ENCODE peak calls at places on chromosomes 11 and 22, in seven cellular contexts. W is Caco-2, O is heart right ventricle, G is Peyer's patch, X is endodermal cell, J is ovary, D is kidney. P is an unnamed sample.

GRCh38 chr11:9357041-9357440 is 27.4 kb upstream of the IPO7 start:
- DNase-seq in W (no peak), G (no peak), O (no peak), X (no peak), D (no peak), J (no peak), P (no peak)

GRCh38 chr11:128904872-128905344 is 13.8 kb downstream of the KCNJ5 start:
- DNase-seq in W (peak; percentile 34), D (no peak), J (no peak), G (no peak), X (peak; percentile 81), O (no peak), P (peak; percentile 65)

GRCh38 chr11:9263840-9264380 is 1.2 kb downstream of the DENND5A start:
- DNase-seq in X (no peak), G (no peak), J (no peak), W (no peak), D (no peak), O (no peak), P (no peak)

GRCh38 chr22:48687606-48688005 is 1140.1 kb downstream of the BRD1 start:
- DNase-seq in D (no peak), W (no peak), X (no peak), J (no peak), G (no peak), O (no peak), P (no peak)

GRCh38 chr11:37907461-37908223 is 1309.6 kb upstream of the RAG2 start:
- DNase-seq in W (no peak), J (peak; percentile 16), G (no peak), O (no peak), D (peak; percentile 30), X (no peak), P (no peak)

GRCh38 chr11:122633219-122633829 is 22.2 kb upstream of the UBASH3B start:
- DNase-seq in X (peak; percentile 75), J (no peak), O (peak; percentile 29), G (no peak), D (no peak), W (peak; percentile 58), P (no peak)

GRCh38 chr22:19631899-19632670 is 82.2 kb upstream of the SEPTIN5 start:
- DNase-seq in O (no peak), G (no peak), W (peak; percentile 66), J (no peak), D (peak; percentile 48), X (peak; percentile 89), P (no peak)

GRCh38 chr11:59141673-59142460 is 789 bp upstream of the FAM111A start:
- DNase-seq in X (no peak), D (no peak), W (no peak), O (no peak), G (no peak), J (no peak), P (no peak)

GRCh38 chr11:28966951-28967350 is 858.8 kb downstream of the METTL15 start:
- DNase-seq in X (no peak), J (no peak), G (no peak), D (no peak), O (no peak), W (no peak), P (no peak)

GRCh38 chr11:78230161-78230877 is 41.6 kb downstream of the USP35 start:
- DNase-seq in D (no peak), J (no peak), G (no peak), X (no peak), W (no peak), O (peak; percentile 67), P (no peak)

GRCh38 chr22:33832558-33833151 is 87.6 kb downstream of the LARGE1 start:
- DNase-seq in W (no peak), X (no peak), G (no peak), D (no peak), J (peak; percentile 34), O (peak; percentile 70), P (no peak)

GRCh38 chr11:117921893-117922292 is 7.3 kb downstream of the TMPRSS13 start:
- DNase-seq in D (peak; percentile 29), J (peak; percentile 1), X (no peak), W (no peak), O (no peak), G (no peak), P (no peak)

GRCh38 chr11:34890812-34891211 is 25.4 kb downstream of the APIP start:
- DNase-seq in J (no peak), D (no peak), O (no peak), G (no peak), W (peak; percentile 27), X (no peak), P (no peak)

GRCh38 chr11:2886191-2886894 is 768 bp upstream of the CDKN1C start:
- DNase-seq in G (no peak), D (peak; percentile 89), O (peak; percentile 40), X (peak; percentile 86), J (peak; percentile 83), W (no peak), P (peak; percentile 66)

GRCh38 chr11:87259731-87260130 is 222.0 kb downstream of the TMEM135 start:
- DNase-seq in W (no peak), X (no peak), J (no peak), D (no peak), O (no peak), G (no peak), P (no peak)

GRCh38 chr11:99068832-99069231 is 48.1 kb downstream of the CNTN5 start:
- DNase-seq in O (no peak), J (no peak), G (no peak), X (no peak), W (no peak), D (no peak), P (no peak)

GRCh38 chr11:41613321-41613720 is 153.9 kb upstream of the LRRC4C start:
- DNase-seq in J (no peak), W (no peak), G (no peak), O (no peak), X (no peak), D (no peak), P (no peak)
- TF ChIP-seq CTCF in J (no peak), W (no peak), G (no peak), O (no peak), X (no peak), D (no peak), P (no peak)

GRCh38 chr22:49934144-49934890 is 15.9 kb downstream of the CRELD2 start:
- DNase-seq in G (peak; percentile 65), D (peak; percentile 93), X (no peak), J (peak; percentile 71), O (peak; percentile 69), W (no peak), P (peak; percentile 88)
- H3K4me3 ChIP-seq in G (peak overlapping the region; percentile 70), D (no peak overlapping the region), X (no peak overlapping the region), J (no peak overlapping the region), O (peak overlapping the region; percentile 52), W (no peak overlapping the region), P (peak overlapping the region; percentile 66)

DNA sequence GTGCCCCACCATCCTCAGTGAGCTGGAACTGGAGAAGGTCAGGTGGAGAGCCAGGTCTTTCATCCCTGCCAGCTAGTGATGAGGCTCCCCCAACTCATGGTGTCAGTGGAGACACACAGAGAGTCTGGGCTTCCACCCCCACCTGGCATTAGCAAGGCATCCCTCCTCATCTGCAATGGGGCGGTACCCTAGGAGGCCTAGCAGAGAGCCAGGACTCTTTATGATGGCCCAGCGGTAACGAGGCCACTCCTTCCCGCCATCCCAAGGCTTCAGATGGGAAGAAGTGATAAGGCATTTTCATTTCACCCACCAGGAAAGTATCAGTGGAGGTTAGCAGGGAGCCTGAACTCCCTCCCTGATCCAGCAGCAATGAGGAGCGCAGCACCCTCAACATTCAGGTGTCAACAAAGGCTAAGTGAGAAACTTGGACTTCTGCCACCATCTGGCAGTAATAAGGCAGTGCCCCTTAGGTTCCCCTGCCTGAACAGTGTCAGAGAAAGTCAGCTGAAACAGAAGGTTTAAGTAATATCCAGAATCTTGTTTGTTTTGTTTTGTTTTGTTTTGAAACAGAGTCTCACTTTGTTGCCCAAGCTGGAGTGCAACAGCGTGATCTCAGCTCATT is 40.5 kb upstream of the FBLN1 start:
- DNase-seq in X (peak; percentile 61), D (no peak), O (no peak), J (no peak), G (no peak), W (peak; percentile 55), P (no peak)
- TF ChIP-seq CTCF in X (peak; percentile 76), D (no peak), O (no peak), J (no peak), G (no peak), W (no peak), P (no peak)

GRCh38 chr11:67289226-67289650 is at the start of gene ANKRD13D:
- DNase-seq in J (no peak), X (peak; percentile 79), O (no peak), D (no peak), G (peak; percentile 52), W (no peak), P (peak; percentile 74)

GRCh38 chr11:67291481-67292381 is 2.6 kb downstream of the ANKRD13D start:
- DNase-seq in J (peak; percentile 40), W (no peak), D (peak; percentile 75), O (no peak), G (no peak), X (no peak), P (peak; percentile 43)

GRCh38 chr11:67289651-67290479 is 762 bp downstream of the ANKRD13D start:
- DNase-seq in O (no peak), W (no peak), D (peak; percentile 90), G (no peak), J (peak; percentile 60), X (peak; percentile 81), P (peak; percentile 54)

GRCh38 chr11:67292671-67293070 is 3.6 kb downstream of the ANKRD13D start:
- DNase-seq in X (no peak), D (no peak), J (no peak), O (no peak), W (no peak), G (no peak), P (no peak)

GRCh38 chr11:67290801-67291200 is 1.7 kb downstream of the ANKRD13D start:
- DNase-seq in D (peak; percentile 68), J (peak; percentile 36), W (no peak), X (no peak), O (no peak), G (no peak), P (peak; percentile 44)
- H3K4me3 ChIP-seq in D (no peak overlapping the region), J (no peak overlapping the region), W (no peak overlapping the region), X (no peak overlapping the region), O (no peak overlapping the region), G (no peak overlapping the region), P (peak overlapping the region; percentile 99)

GRCh38 chr22:27715078-27715477 is 86.5 kb downstream of the MN1 start:
- DNase-seq in W (no peak), D (no peak), O (no peak), X (no peak), G (no peak), J (no peak), P (no peak)
- TF ChIP-seq CTCF in W (no peak), D (peak; percentile 9), O (peak; percentile 40), X (peak; percentile 54), G (no peak), J (no peak), P (peak; percentile 49)

GRCh38 chr11:65642014-65642671 is 4.2 kb downstream of the SIPA1 start:
- DNase-seq in X (peak; percentile 93), O (no peak), G (peak; percentile 35), J (no peak), W (no peak), D (peak; percentile 75), P (peak; percentile 55)
- H3K4me3 ChIP-seq in X (no peak overlapping the region), O (no peak overlapping the region), G (peak overlapping the region; percentile 78), J (no peak overlapping the region), W (no peak overlapping the region), D (no peak overlapping the region), P (peak overlapping the region; percentile 95)

P was measured in lower lobe of right lung.